ENCODE peak calls at places on chromosome 9, in ten cellular contexts. F is heart left ventricle; E is PC-3; M is testis; U is colonic mucosa; K is psoas muscle; D is cardiac muscle cell; P is stomach; O is heart right ventricle; H is CD8-positive, alpha-beta memory T cell. Y is an unnamed sample. For H3K4me1, the result is how much of the 10 kb centered on the place peaks cover.

GRCh38 chr9:112091805-112092204 is 83.3 kb downstream of the SUSD1 start:
- DNase-seq in O (no peak), H (no peak), D (peak), P (no peak), F (no peak), U (peak), M (peak), E (no peak), K (no peak), Y (peak)

GRCh38 chr9:16092627-16093091 is 539.8 kb downstream of the CCDC171 start:
- DNase-seq in E (no peak), D (no peak), M (peak), U (no peak), P (no peak), O (peak), F (peak), H (no peak), K (peak), Y (no peak)

GRCh38 chr9:106846847-106847246 is 16.1 kb upstream of the ZNF462 start:
- DNase-seq in M (no peak), K (no peak), D (no peak), U (no peak), O (no peak), H (no peak), F (no peak), P (no peak), E (peak), Y (no peak)

GRCh38 chr9:82891321-82891720 is 171.6 kb downstream of the RASEF start:
- DNase-seq in K (no peak), E (no peak), F (no peak), M (no peak), D (no peak), P (no peak), U (no peak), O (no peak), H (no peak), Y (no peak)

GRCh38 chr9:133955821-133956411 is 36.2 kb downstream of the VAV2 start:
- DNase-seq in E (no peak), P (no peak), F (peak), U (no peak), D (peak), H (no peak), O (no peak), K (peak), M (no peak), Y (peak)

GRCh38 chr9:2414465-2414864 is 207.1 kb upstream of the VLDLR start:
- DNase-seq in O (no peak), D (no peak), U (no peak), H (no peak), E (peak), K (no peak), P (no peak), F (no peak), M (peak), Y (no peak)

GRCh38 chr9:110152704-110153374 is 55.1 kb downstream of the C9orf152 start:
- DNase-seq in K (no peak), H (no peak), E (peak), M (no peak), D (peak), O (no peak), F (no peak), P (no peak), U (peak), Y (peak)

GRCh38 chr9:15277400-15278137 is 29.4 kb downstream of the TTC39B start:
- DNase-seq in H (no peak), O (no peak), U (no peak), P (no peak), F (no peak), E (peak), K (no peak), D (no peak), M (no peak), Y (no peak)

GRCh38 chr9:133733074-133733408 is 5.1 kb downstream of the SARDH start:
- DNase-seq in M (peak), U (no peak), E (no peak), P (peak), H (no peak), K (no peak), O (no peak), F (no peak), D (no peak), Y (peak)

DNA sequence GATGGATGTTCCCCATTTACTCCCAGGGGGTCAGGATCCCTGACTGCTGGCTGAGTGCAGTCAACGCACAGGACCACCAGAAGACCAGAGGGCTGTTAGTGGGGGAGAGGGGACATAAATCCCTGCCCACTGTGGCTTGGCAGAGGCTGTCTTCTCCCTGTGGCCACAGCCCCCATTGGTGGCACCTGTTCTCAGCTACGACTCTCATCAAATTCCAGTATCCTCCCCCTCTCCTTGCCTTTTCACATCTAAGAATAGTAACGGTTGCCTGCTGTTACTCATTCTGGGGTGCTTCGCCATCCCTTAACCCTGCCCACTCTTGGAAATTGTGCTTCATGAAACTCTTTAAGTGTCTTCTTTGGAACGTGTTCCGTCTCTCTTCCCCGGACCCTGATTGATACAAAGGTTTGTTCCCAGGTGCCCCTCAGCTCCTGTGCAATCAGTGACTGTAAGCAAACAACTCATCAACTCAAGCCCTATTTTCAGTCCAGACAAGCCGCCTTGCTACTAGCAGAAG is 22.8 kb upstream of the DENND1A start:
- DNase-seq in U (no peak), E (no peak), O (no peak), D (no peak), P (no peak), F (no peak), M (no peak), K (no peak), H (no peak), Y (no peak)
- H3K27ac ChIP-seq in U (no peak), E (no peak), O (no peak), D (no peak), P (no peak), F (no peak), M (no peak), K (no peak), H (no peak), Y (no peak)

GRCh38 chr9:89872426-89872912 is 267.7 kb downstream of the GADD45G start:
- DNase-seq in P (peak), F (no peak), K (no peak), O (no peak), U (no peak), H (no peak), D (no peak), E (no peak), M (peak), Y (peak)
- H3K4me1 ChIP-seq in P (under half), F (under half), K (half or more), O (under half), U (under half), H (under half), D (under half), E (under half), M (under half), Y (under half)

GRCh38 chr9:72588336-72588735 is 66.9 kb downstream of the TMC1 start:
- DNase-seq in P (no peak), H (no peak), E (no peak), F (no peak), K (no peak), U (no peak), M (no peak), O (no peak), D (no peak), Y (no peak)

GRCh38 chr9:72597181-72597517 is 75.7 kb downstream of the TMC1 start:
- DNase-seq in H (no peak), P (no peak), K (no peak), M (no peak), U (no peak), E (no peak), D (no peak), F (no peak), O (no peak), Y (peak)

GRCh38 chr9:72596451-72597180 is 75.2 kb downstream of the TMC1 start:
- DNase-seq in H (no peak), M (no peak), F (no peak), D (no peak), O (no peak), U (no peak), K (no peak), P (no peak), E (no peak), Y (no peak)

GRCh38 chr9:72589684-72590555 is 68.5 kb downstream of the TMC1 start:
- DNase-seq in F (no peak), M (no peak), P (no peak), U (no peak), E (no peak), O (no peak), D (no peak), H (no peak), K (no peak), Y (no peak)

GRCh38 chr9:72592501-72593403 is 71.3 kb downstream of the TMC1 start:
- DNase-seq in F (no peak), O (no peak), E (peak), M (no peak), D (peak), U (peak), K (no peak), H (no peak), P (no peak), Y (peak)
- H3K27ac ChIP-seq in F (no peak), O (no peak), E (no peak), M (peak), D (no peak), U (no peak), K (no peak), H (no peak), P (no peak), Y (no peak)

GRCh38 chr9:127983847-127984289 is 3.1 kb upstream of the EEIG1 start:
- DNase-seq in F (no peak), H (no peak), E (no peak), O (no peak), D (no peak), M (no peak), K (no peak), P (no peak), U (no peak), Y (peak)
- H3K4me1 ChIP-seq in F (under half), H (under half), E (under half), O (under half), D (under half), M (under half), K (under half), P (under half), U (under half), Y (under half)

DNA sequence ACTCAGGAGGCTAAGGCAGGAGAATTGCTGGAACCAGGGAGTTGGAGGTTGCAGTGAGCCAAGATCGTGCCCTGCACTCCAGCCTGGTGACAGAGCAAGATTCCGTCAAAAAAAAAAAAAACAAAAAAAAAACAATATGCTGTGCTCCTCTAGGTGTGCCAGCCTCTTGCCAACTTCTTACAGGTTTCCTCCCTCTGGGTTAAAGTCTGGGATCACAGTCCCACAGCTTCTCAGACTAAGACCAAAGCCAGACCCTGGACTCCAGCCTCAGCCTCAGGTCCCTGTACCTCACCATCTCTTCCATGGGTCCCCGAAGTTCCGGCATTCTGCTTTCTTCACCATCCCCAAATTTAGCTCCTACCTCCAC is 180.8 kb upstream of the MVB12B start:
- DNase-seq in U (no peak), H (no peak), M (no peak), F (no peak), D (no peak), K (no peak), O (no peak), E (no peak), P (no peak), Y (no peak)
- H3K27ac ChIP-seq in U (no peak), H (no peak), M (no peak), F (no peak), D (no peak), K (no peak), O (no peak), E (no peak), P (no peak), Y (no peak)

GRCh38 chr9:91342575-91342974 is 19.1 kb downstream of the AUH start:
- DNase-seq in E (peak), M (no peak), D (no peak), U (no peak), F (no peak), P (no peak), O (no peak), K (no peak), H (no peak), Y (no peak)
- H3K4me1 ChIP-seq in E (under half), M (under half), D (under half), U (under half), F (under half), P (under half), O (under half), K (under half), H (under half), Y (under half)

GRCh38 chr9:114221706-114222465 is 66.5 kb downstream of the COL27A1 start:
- DNase-seq in U (no peak), D (no peak), K (no peak), O (no peak), F (no peak), M (no peak), H (no peak), E (peak), P (no peak), Y (no peak)

GRCh38 chr9:114218264-114219120 is 63.2 kb downstream of the COL27A1 start:
- DNase-seq in F (no peak), K (no peak), P (no peak), U (no peak), M (no peak), O (no peak), D (no peak), E (peak), H (no peak), Y (no peak)

GRCh38 chr9:114223564-114224246 is 68.4 kb downstream of the COL27A1 start:
- DNase-seq in D (no peak), P (no peak), O (no peak), K (no peak), U (no peak), M (no peak), H (no peak), F (no peak), E (peak), Y (no peak)

GRCh38 chr9:114216976-114217375 is 61.6 kb downstream of the COL27A1 start:
- DNase-seq in P (no peak), D (no peak), O (no peak), K (no peak), M (no peak), F (no peak), U (no peak), E (no peak), H (no peak), Y (no peak)

GRCh38 chr9:114220129-114220541 is 64.8 kb downstream of the COL27A1 start:
- DNase-seq in F (no peak), H (no peak), K (no peak), P (no peak), O (no peak), D (no peak), M (no peak), E (no peak), U (no peak), Y (no peak)
- H3K27ac ChIP-seq in F (no peak), H (no peak), K (no peak), P (peak), O (no peak), D (no peak), M (no peak), E (no peak), U (no peak), Y (no peak)

DNA sequence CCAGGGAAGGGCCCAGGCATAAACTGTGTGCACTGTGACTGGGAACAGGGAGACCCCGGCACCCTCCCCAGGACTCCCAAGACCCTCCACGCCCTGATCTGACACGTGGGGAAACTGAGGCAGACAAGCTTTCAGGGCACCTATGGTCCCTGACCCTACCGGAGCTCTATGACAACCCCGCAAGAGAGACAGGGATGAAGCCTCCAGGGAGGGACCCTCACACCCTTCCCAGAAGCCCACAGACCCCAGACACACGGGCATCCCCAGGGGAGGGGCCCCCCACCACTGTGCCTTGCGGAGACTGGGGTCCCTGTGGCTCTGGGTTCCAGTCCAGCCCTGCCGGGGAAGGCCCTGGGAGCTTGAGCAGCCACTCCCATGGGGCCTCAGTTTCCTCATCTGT is 6.4 kb upstream of the EGFL7 start:
- DNase-seq in E (no peak), F (no peak), O (no peak), K (peak), M (no peak), U (no peak), P (no peak), H (no peak), D (no peak), Y (no peak)
- H3K4me1 ChIP-seq in E (under half), F (under half), O (half or more), K (under half), M (under half), U (under half), P (under half), H (under half), D (under half), Y (under half)

DNA sequence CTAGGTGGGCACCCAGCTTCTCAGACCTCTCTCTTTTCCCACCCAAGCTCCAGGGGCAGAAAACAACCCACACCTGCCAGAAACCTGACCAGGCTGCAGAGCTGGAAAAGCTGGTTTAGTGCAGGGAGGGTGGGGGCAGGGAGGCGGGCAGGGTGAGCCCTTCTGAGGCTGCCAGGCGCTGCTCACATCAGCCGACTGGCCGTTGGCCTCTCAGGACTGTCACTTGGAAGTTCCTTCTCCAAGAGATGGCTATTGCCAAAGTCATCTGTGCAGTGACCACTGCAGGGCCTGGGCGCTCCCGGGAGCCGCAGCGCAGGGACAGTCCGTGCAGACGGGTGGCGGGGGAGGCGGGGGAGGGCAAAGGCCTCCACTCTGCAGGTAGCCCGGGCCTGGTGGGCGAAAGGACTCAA is 204.9 kb upstream of the IER5L start:
- DNase-seq in P (peak), U (peak), O (peak), M (peak), H (no peak), K (peak), D (peak), E (peak), F (peak), Y (peak)
- H3K27ac ChIP-seq in P (peak), U (peak), O (peak), M (peak), H (peak), K (peak), D (peak), E (peak), F (peak), Y (no peak)

Y was measured in endodermal cell.